ENCODE peak calls at places on chromosomes 13 and 19, in five cellular contexts. V is fibroblast of mammary gland, K is heart left ventricle, S is thoracic aorta, W is mammary epithelial cell. X is an unnamed sample.

GRCh38 chr13:49517461-49517860 is 21.7 kb downstream of the PHF11 start:
- DNase-seq in V (peak), K (no peak), S (no peak), W (no peak), X (no peak)

GRCh38 chr13:105047676-105048295 is 1487.7 kb downstream of the EFNB2 start:
- DNase-seq in V (no peak), K (no peak), S (no peak), W (no peak), X (no peak)

GRCh38 chr19:56111601-56112312 is 9.3 kb downstream of the ZNF787 start:
- DNase-seq in V (no peak), K (no peak), S (no peak), W (no peak), X (no peak)

GRCh38 chr19:16532440-16533273 is 9.6 kb downstream of the CHERP start:
- DNase-seq in V (no peak), K (no peak), S (no peak), W (no peak), X (no peak)

GRCh38 chr13:66927562-66927961 is 302.6 kb downstream of the PCDH9 start:
- DNase-seq in V (no peak), K (no peak), S (no peak), W (peak), X (no peak)

GRCh38 chr13:40922437-40923040 is 96.6 kb downstream of the ELF1 start:
- DNase-seq in V (no peak), K (peak), S (no peak), W (no peak), X (no peak)

GRCh38 chr19:49118565-49119410 is at the start of gene C19orf73:
- DNase-seq in V (peak), K (peak), S (peak), W (peak), X (no peak)

GRCh38 chr19:16541526-16542044 is 652 bp downstream of the CHERP start:
- DNase-seq in V (peak), K (no peak), S (no peak), W (peak), X (no peak)

GRCh38 chr19:28785961-28786360 is 427.0 kb downstream of the UQCRFS1 start:
- DNase-seq in V (no peak), K (no peak), S (no peak), W (no peak), X (no peak)

GRCh38 chr13:33740134-33740538 is 77.8 kb upstream of the RFC3 start:
- DNase-seq in V (peak), K (no peak), S (no peak), W (peak), X (no peak)

DNA sequence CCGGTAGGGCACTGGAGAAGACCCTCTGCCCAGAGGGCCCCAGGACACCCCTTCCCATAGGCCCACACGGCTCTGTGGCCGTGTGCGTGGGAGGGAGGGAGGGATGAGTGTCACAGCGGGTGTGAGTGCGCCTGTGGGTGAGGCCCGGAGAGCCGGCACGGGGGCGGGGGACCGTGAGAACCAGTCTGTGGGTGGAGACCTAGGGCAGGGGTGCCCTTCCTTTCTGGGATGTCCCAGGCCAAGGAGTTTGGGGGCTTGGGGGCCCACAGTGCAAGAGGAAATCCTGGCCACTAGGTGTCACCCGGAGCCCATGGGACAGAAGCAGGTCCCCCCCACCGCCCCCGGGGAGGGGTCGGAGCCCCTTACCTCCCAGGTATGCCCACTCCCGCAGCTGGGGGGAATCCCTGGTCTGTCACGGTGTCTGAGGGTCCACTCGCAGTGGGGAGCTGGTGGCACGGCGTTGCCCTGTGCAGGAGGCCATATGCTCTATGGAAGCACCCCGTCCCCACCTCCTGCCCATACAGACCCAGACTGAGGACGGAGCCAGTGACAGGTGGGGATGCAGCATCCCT is 16.0 kb upstream of the SLC7A10 start:
- DNase-seq in V (peak), K (peak), S (no peak), W (peak), X (no peak)
- TF ChIP-seq CTCF in V (peak), K (peak), S (peak), W (peak), X (peak)

DNA sequence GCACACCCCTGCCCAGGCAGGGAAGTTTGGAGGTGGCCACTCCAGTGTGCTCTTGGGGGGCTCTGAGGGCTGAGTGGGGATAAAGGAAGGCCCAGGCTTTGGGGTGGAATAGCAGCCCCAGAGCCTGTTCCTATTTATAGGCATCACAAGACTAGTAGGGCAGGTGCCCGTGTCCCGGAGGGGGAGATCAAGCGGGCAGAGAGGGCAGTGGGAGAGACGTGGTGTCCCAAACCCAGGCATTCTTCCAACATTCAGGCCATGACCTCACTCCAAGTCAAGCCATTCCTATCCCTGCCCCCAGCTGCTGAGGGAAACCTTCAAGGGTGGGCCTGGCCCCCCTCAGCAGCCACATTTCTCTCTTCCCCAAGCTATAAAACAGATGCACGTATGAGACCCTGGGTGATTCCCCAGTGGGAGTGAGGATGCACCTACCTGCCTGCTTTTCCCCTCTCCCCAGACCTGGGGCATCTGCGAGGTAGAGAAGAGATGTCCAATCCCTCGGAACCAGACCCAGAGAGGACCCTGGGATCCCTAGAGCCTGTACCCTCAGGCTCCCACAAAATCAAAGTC is 3.9 kb downstream of the WIZ start:
- DNase-seq in V (no peak), K (peak), S (no peak), W (no peak), X (no peak)
- H3K4me3 ChIP-seq in V (no peak), K (no peak), S (no peak), W (no peak), X (no peak)

GRCh38 chr19:30817965-30818364 is 445.8 kb downstream of the ZNF536 start:
- DNase-seq in V (no peak), K (no peak), S (no peak), W (no peak), X (no peak)

GRCh38 chr19:30811397-30812098 is 439.4 kb downstream of the ZNF536 start:
- DNase-seq in V (no peak), K (no peak), S (no peak), W (no peak), X (no peak)

GRCh38 chr19:30812099-30812684 is 440.0 kb downstream of the ZNF536 start:
- DNase-seq in V (no peak), K (no peak), S (no peak), W (no peak), X (no peak)

DNA sequence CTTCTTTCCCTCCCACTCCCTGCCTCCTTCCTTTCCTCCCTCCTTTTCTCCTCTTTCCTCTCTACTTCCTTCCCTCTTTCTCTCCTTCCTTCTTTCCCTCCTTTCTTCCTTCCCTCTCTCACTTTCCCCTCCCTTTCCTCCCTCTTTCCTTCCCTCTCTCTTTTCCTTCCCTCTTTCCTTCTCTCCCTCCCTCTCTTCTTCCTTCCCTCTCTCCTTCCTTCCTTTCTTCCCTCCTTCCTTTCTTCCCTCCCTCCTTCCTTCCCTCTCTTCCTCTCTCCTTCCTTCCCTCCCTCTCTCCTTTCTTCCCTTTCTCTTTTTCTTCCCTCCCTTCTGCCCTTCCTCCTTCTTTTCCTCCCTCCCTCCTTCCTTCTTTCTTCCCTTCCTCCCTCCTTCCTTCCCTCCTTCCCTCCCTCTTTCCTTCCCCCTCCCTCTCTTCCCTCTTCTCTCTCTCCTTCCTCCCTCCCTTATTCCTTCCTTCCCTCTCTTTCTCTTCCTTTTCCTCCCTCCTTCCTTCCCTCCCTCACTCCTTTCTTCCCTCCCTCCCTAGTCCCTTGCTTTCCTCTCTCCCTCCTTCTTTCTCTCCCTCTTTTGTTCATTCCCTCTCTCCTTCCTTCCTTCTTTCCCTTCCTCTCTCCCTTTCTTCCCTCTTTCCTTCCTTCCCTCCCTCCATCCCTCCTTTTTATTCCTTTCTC is 443.9 kb downstream of the ZNF536 start:
- DNase-seq in V (no peak), K (no peak), S (no peak), W (no peak), X (no peak)
- TF ChIP-seq CTCF in V (no peak), K (no peak), S (no peak), W (no peak), X (no peak)

GRCh38 chr19:46349311-46349993 is 2.6 kb downstream of the PPP5C start:
- DNase-seq in V (no peak), K (no peak), S (no peak), W (no peak), X (no peak)

GRCh38 chr19:46351241-46352041 is 4.6 kb downstream of the PPP5C start:
- DNase-seq in V (peak), K (no peak), S (peak), W (peak), X (no peak)

GRCh38 chr19:46347985-46348384 is 1.1 kb downstream of the PPP5C start:
- DNase-seq in V (no peak), K (no peak), S (no peak), W (no peak), X (no peak)

GRCh38 chr19:46350758-46351159 is 3.9 kb downstream of the PPP5C start:
- DNase-seq in V (no peak), K (no peak), S (no peak), W (no peak), X (no peak)

GRCh38 chr19:46350029-46350757 is 3.3 kb downstream of the PPP5C start:
- DNase-seq in V (no peak), K (no peak), S (no peak), W (peak), X (no peak)
- H3K4me3 ChIP-seq in V (no peak), K (peak), S (peak), W (no peak), X (no peak)

DNA sequence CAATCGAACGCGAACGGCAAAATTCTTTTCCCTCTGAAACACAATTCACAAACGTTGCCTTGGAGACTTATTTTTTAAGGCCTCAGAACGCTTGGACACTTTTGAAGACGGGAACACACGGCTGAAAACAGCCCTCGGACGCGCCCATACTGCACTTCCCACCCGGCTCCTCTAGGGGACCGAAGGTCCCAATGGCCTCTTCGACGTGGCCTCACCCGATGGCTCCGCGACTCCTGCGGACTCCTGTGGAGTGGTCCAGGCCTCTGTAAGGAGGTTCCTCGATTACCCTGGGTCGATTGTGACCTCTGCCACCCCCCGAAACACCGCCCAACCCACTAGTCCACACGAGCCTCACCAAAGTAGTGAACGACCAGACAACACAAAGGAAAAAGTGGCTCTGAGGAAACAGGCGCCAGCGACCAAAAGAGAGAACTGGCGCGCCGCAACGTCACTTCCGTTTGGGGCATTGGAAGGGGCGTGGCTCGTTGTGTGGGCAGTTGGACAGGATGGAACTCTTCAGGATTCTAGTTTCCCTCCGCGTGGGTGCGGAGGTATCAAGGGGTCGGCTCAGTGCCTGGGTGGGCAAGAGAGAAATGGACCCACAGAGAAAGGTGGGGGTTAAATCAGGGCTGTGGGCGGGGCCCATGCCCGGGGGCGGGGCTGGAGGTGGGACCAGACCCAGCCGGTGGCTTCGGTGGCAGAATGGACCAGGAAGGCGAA is at the start of gene ZNF560:
- DNase-seq in V (peak), K (peak), S (no peak), W (peak), X (no peak)
- TF ChIP-seq CTCF in V (peak), K (no peak), S (no peak), W (no peak), X (peak)

GRCh38 chr13:30033681-30034447 is 183.4 kb upstream of the UBL3 start:
- DNase-seq in V (peak), K (no peak), S (no peak), W (peak), X (no peak)
- H3K4me3 ChIP-seq in V (no peak), K (no peak), S (no peak), W (no peak), X (no peak)

GRCh38 chr13:31781064-31781463 is 41.7 kb downstream of the RXFP2 start:
- DNase-seq in V (peak), K (no peak), S (no peak), W (no peak), X (no peak)
- TF ChIP-seq CTCF in V (no peak), K (no peak), S (no peak), W (no peak), X (no peak)

GRCh38 chr19:39506598-39506943 is 7.8 kb downstream of the DLL3 start:
- DNase-seq in V (no peak), K (no peak), S (no peak), W (no peak), X (no peak)
- H3K4me3 ChIP-seq in V (no peak), K (peak), S (peak), W (peak), X (peak)